ENCODE peak calls at places on chromosomes 7 and 10, in four cellular contexts. One of them, this sample, is unnamed.

GRCh38 chr7:29044529-29044928 is 86.4 kb upstream of the TRIL start:
- DNase-seq in activated naive CD8-positive, alpha-beta T cell treated with anti-CD3 and anti-CD28 coated beads, Interleukin-2, amount 50 U/mL, for 24 hours: no peak
- DNase-seq in cortex of kidney: no peak
- DNase-seq in COR-L47: no peak
- DNase-seq in this sample: no peak

GRCh38 chr10:42933454-42934340 is 143.2 kb upstream of the RET start:
- DNase-seq in activated naive CD8-positive, alpha-beta T cell treated with anti-CD3 and anti-CD28 coated beads, Interleukin-2, amount 50 U/mL, for 24 hours: peak
- DNase-seq in COR-L47: peak
- DNase-seq in cortex of kidney: no peak
- DNase-seq in this sample: no peak

GRCh38 chr7:102434039-102434481 is 685 bp downstream of the ORAI2 start:
- DNase-seq in cortex of kidney: no peak
- DNase-seq in activated naive CD8-positive, alpha-beta T cell treated with anti-CD3 and anti-CD28 coated beads, Interleukin-2, amount 50 U/mL, for 24 hours: no peak
- DNase-seq in COR-L47: peak
- DNase-seq in this sample: no peak

GRCh38 chr7:34807548-34808340 is 149.7 kb downstream of the NPSR1 start:
- DNase-seq in COR-L47: no peak
- DNase-seq in activated naive CD8-positive, alpha-beta T cell treated with anti-CD3 and anti-CD28 coated beads, Interleukin-2, amount 50 U/mL, for 24 hours: no peak
- DNase-seq in cortex of kidney: no peak
- DNase-seq in this sample: no peak

GRCh38 chr7:27149817-27150567 is 2.4 kb downstream of the HOXA3 start:
- DNase-seq in COR-L47: no peak
- DNase-seq in activated naive CD8-positive, alpha-beta T cell treated with anti-CD3 and anti-CD28 coated beads, Interleukin-2, amount 50 U/mL, for 24 hours: no peak
- DNase-seq in cortex of kidney: no peak
- DNase-seq in this sample: no peak

GRCh38 chr7:152054377-152055230 is 29.1 kb downstream of the GALNT11 start:
- DNase-seq in COR-L47: no peak
- DNase-seq in activated naive CD8-positive, alpha-beta T cell treated with anti-CD3 and anti-CD28 coated beads, Interleukin-2, amount 50 U/mL, for 24 hours: no peak
- DNase-seq in cortex of kidney: no peak
- DNase-seq in this sample: no peak

GRCh38 chr10:4748726-4749443 is 77.1 kb upstream of the AKR1E2 start:
- DNase-seq in COR-L47: no peak
- DNase-seq in cortex of kidney: no peak
- DNase-seq in activated naive CD8-positive, alpha-beta T cell treated with anti-CD3 and anti-CD28 coated beads, Interleukin-2, amount 50 U/mL, for 24 hours: no peak
- DNase-seq in this sample: no peak

GRCh38 chr10:53697038-53697437 is 924.5 kb upstream of the MBL2 start:
- DNase-seq in activated naive CD8-positive, alpha-beta T cell treated with anti-CD3 and anti-CD28 coated beads, Interleukin-2, amount 50 U/mL, for 24 hours: no peak
- DNase-seq in COR-L47: no peak
- DNase-seq in cortex of kidney: no peak
- DNase-seq in this sample: no peak

GRCh38 chr10:93445097-93445960 is 36.8 kb downstream of the MYOF start:
- DNase-seq in COR-L47: peak
- DNase-seq in cortex of kidney: no peak
- DNase-seq in activated naive CD8-positive, alpha-beta T cell treated with anti-CD3 and anti-CD28 coated beads, Interleukin-2, amount 50 U/mL, for 24 hours: no peak
- DNase-seq in this sample: no peak

GRCh38 chr10:110651044-110651958 is 7.2 kb downstream of the RBM20 start:
- DNase-seq in cortex of kidney: no peak
- DNase-seq in activated naive CD8-positive, alpha-beta T cell treated with anti-CD3 and anti-CD28 coated beads, Interleukin-2, amount 50 U/mL, for 24 hours: peak
- DNase-seq in COR-L47: no peak
- DNase-seq in this sample: no peak

GRCh38 chr10:636769-637168 is 52.7 kb downstream of the DIP2C start:
- DNase-seq in COR-L47: no peak
- DNase-seq in cortex of kidney: no peak
- DNase-seq in activated naive CD8-positive, alpha-beta T cell treated with anti-CD3 and anti-CD28 coated beads, Interleukin-2, amount 50 U/mL, for 24 hours: no peak
- DNase-seq in this sample: no peak

GRCh38 chr10:98047009-98047741 is 16.8 kb upstream of the CRTAC1 start:
- DNase-seq in cortex of kidney: no peak
- DNase-seq in COR-L47: no peak
- DNase-seq in activated naive CD8-positive, alpha-beta T cell treated with anti-CD3 and anti-CD28 coated beads, Interleukin-2, amount 50 U/mL, for 24 hours: no peak
- DNase-seq in this sample: no peak

GRCh38 chr7:17521437-17521836 is 223.0 kb downstream of the AHR start:
- DNase-seq in cortex of kidney: no peak
- DNase-seq in COR-L47: no peak
- DNase-seq in activated naive CD8-positive, alpha-beta T cell treated with anti-CD3 and anti-CD28 coated beads, Interleukin-2, amount 50 U/mL, for 24 hours: no peak
- DNase-seq in this sample: no peak

GRCh38 chr10:45557275-45557905 is 115.2 kb downstream of the ZFAND4 start:
- DNase-seq in activated naive CD8-positive, alpha-beta T cell treated with anti-CD3 and anti-CD28 coated beads, Interleukin-2, amount 50 U/mL, for 24 hours: peak
- DNase-seq in COR-L47: no peak
- DNase-seq in cortex of kidney: no peak
- DNase-seq in this sample: no peak

GRCh38 chr7:48285365-48285764 is 114.1 kb downstream of the ABCA13 start:
- DNase-seq in activated naive CD8-positive, alpha-beta T cell treated with anti-CD3 and anti-CD28 coated beads, Interleukin-2, amount 50 U/mL, for 24 hours: no peak
- DNase-seq in COR-L47: no peak
- DNase-seq in cortex of kidney: no peak
- DNase-seq in this sample: no peak

GRCh38 chr10:32379314-32379949 is 32.5 kb upstream of the EPC1 start:
- DNase-seq in COR-L47: peak
- DNase-seq in cortex of kidney: no peak
- DNase-seq in activated naive CD8-positive, alpha-beta T cell treated with anti-CD3 and anti-CD28 coated beads, Interleukin-2, amount 50 U/mL, for 24 hours: no peak
- DNase-seq in this sample: no peak

GRCh38 chr7:11155883-11156282 is 182.2 kb downstream of the PHF14 start:
- DNase-seq in COR-L47: no peak
- DNase-seq in cortex of kidney: no peak
- DNase-seq in activated naive CD8-positive, alpha-beta T cell treated with anti-CD3 and anti-CD28 coated beads, Interleukin-2, amount 50 U/mL, for 24 hours: no peak
- DNase-seq in this sample: no peak

GRCh38 chr7:44469461-44469860 is 21.0 kb downstream of the NUDCD3 start:
- DNase-seq in COR-L47: no peak
- DNase-seq in activated naive CD8-positive, alpha-beta T cell treated with anti-CD3 and anti-CD28 coated beads, Interleukin-2, amount 50 U/mL, for 24 hours: no peak
- DNase-seq in cortex of kidney: no peak
- DNase-seq in this sample: no peak

GRCh38 chr10:133362846-133363245 is 5.0 kb upstream of the FUOM start:
- DNase-seq in cortex of kidney: no peak
- DNase-seq in COR-L47: no peak
- DNase-seq in activated naive CD8-positive, alpha-beta T cell treated with anti-CD3 and anti-CD28 coated beads, Interleukin-2, amount 50 U/mL, for 24 hours: no peak
- DNase-seq in this sample: no peak

GRCh38 chr7:129359641-129360040 is 74.6 kb upstream of the STRIP2 start:
- DNase-seq in activated naive CD8-positive, alpha-beta T cell treated with anti-CD3 and anti-CD28 coated beads, Interleukin-2, amount 50 U/mL, for 24 hours: no peak
- DNase-seq in cortex of kidney: no peak
- DNase-seq in COR-L47: no peak
- DNase-seq in this sample: no peak

GRCh38 chr10:7488418-7488829 is 77.6 kb upstream of the SFMBT2 start:
- DNase-seq in activated naive CD8-positive, alpha-beta T cell treated with anti-CD3 and anti-CD28 coated beads, Interleukin-2, amount 50 U/mL, for 24 hours: no peak
- DNase-seq in COR-L47: peak
- DNase-seq in cortex of kidney: no peak
- DNase-seq in this sample: no peak

GRCh38 chr7:15131661-15132060 is 229.1 kb upstream of the DGKB start:
- DNase-seq in activated naive CD8-positive, alpha-beta T cell treated with anti-CD3 and anti-CD28 coated beads, Interleukin-2, amount 50 U/mL, for 24 hours: no peak
- DNase-seq in COR-L47: no peak
- DNase-seq in cortex of kidney: no peak
- DNase-seq in this sample: no peak

GRCh38 chr7:148527717-148528168 is 62.8 kb upstream of the C7orf33 start:
- DNase-seq in COR-L47: peak
- DNase-seq in activated naive CD8-positive, alpha-beta T cell treated with anti-CD3 and anti-CD28 coated beads, Interleukin-2, amount 50 U/mL, for 24 hours: peak
- DNase-seq in cortex of kidney: no peak
- DNase-seq in this sample: peak

GRCh38 chr10:97765201-97765600 is 6.6 kb downstream of the SFRP5 start:
- DNase-seq in cortex of kidney: no peak
- DNase-seq in COR-L47: peak
- DNase-seq in activated naive CD8-positive, alpha-beta T cell treated with anti-CD3 and anti-CD28 coated beads, Interleukin-2, amount 50 U/mL, for 24 hours: no peak
- DNase-seq in this sample: no peak

GRCh38 chr10:21134645-21135395 is 237.7 kb upstream of the NEBL start:
- DNase-seq in cortex of kidney: no peak
- DNase-seq in activated naive CD8-positive, alpha-beta T cell treated with anti-CD3 and anti-CD28 coated beads, Interleukin-2, amount 50 U/mL, for 24 hours: no peak
- DNase-seq in COR-L47: no peak
- DNase-seq in this sample: no peak

GRCh38 chr7:94888542-94888941 is 18.9 kb upstream of the PPP1R9A start:
- DNase-seq in activated naive CD8-positive, alpha-beta T cell treated with anti-CD3 and anti-CD28 coated beads, Interleukin-2, amount 50 U/mL, for 24 hours: no peak
- DNase-seq in COR-L47: peak
- DNase-seq in cortex of kidney: no peak
- DNase-seq in this sample: no peak

GRCh38 chr7:129471402-129471827 is 30.9 kb upstream of the SMKR1 start:
- DNase-seq in cortex of kidney: no peak
- DNase-seq in activated naive CD8-positive, alpha-beta T cell treated with anti-CD3 and anti-CD28 coated beads, Interleukin-2, amount 50 U/mL, for 24 hours: no peak
- DNase-seq in COR-L47: no peak
- DNase-seq in this sample: no peak

GRCh38 chr10:14571866-14572507 is 202.7 kb downstream of the FAM107B start:
- DNase-seq in activated naive CD8-positive, alpha-beta T cell treated with anti-CD3 and anti-CD28 coated beads, Interleukin-2, amount 50 U/mL, for 24 hours: peak
- DNase-seq in cortex of kidney: no peak
- DNase-seq in COR-L47: no peak
- DNase-seq in this sample: no peak

GRCh38 chr10:5491477-5491876 is 7.9 kb downstream of the CALML5 start:
- DNase-seq in activated naive CD8-positive, alpha-beta T cell treated with anti-CD3 and anti-CD28 coated beads, Interleukin-2, amount 50 U/mL, for 24 hours: no peak
- DNase-seq in cortex of kidney: no peak
- DNase-seq in COR-L47: no peak
- DNase-seq in this sample: no peak

This sample was measured in activated CD4-positive, CD25-positive, alpha-beta regulatory T cell.